ENCODE peak calls at places on chromosomes 16 and 17, in eight cellular contexts. Z is transverse colon, U is HCT116, O is H1, F is endothelial cell of umbilical vein, S is stomach, Q is spleen, Y is sigmoid colon. T is an unnamed sample.

GRCh38 chr16:17773698-17774101 is 302.9 kb upstream of the XYLT1 start:
- DNase-seq in Q (no peak), Z (no peak), F (no peak), O (no peak), U (no peak), Y (no peak), S (no peak), T (no peak)

GRCh38 chr17:48459070-48459469 is 29.1 kb upstream of the SKAP1 start:
- DNase-seq in Q (no peak), S (no peak), Y (no peak), O (no peak), Z (no peak), F (no peak), U (no peak), T (no peak)

GRCh38 chr16:3256876-3257465 is 538 bp upstream of the MEFV start:
- DNase-seq in U (no peak), F (no peak), Z (no peak), Y (no peak), O (no peak), Q (no peak), S (no peak), T (no peak)

GRCh38 chr17:45274033-45274432 is 12.1 kb upstream of the SPATA32 start:
- DNase-seq in Z (no peak), S (no peak), F (no peak), Q (no peak), Y (no peak), U (no peak), O (no peak), T (no peak)

GRCh38 chr16:66044089-66044488 is 322.4 kb upstream of the CDH5 start:
- DNase-seq in S (no peak), Q (no peak), U (no peak), Z (no peak), O (no peak), Y (no peak), F (no peak), T (no peak)

GRCh38 chr16:4984174-4985000 is 26.3 kb downstream of the SEC14L5 start:
- DNase-seq in Z (no peak), Q (no peak), O (no peak), Y (no peak), F (no peak), U (no peak), S (no peak), T (no peak)

GRCh38 chr17:82086941-82087906 is 10.8 kb downstream of the FASN start:
- DNase-seq in Z (no peak), S (no peak), O (no peak), Q (no peak), Y (no peak), F (no peak), U (no peak), T (no peak)

GRCh38 chr17:33716937-33717336 is 423.8 kb upstream of the ASIC2 start:
- DNase-seq in S (no peak), Y (no peak), O (no peak), U (no peak), F (no peak), Q (no peak), Z (no peak), T (no peak)

GRCh38 chr17:41972571-41973411 is 6.2 kb downstream of the CNP start:
- DNase-seq in Y (no peak), U (no peak), S (peak; percentile 82), F (no peak), O (no peak), Z (no peak), Q (peak; percentile 75), T (peak; percentile 87)

GRCh38 chr17:38334480-38335364 is 9.0 kb downstream of the GPR179 start:
- DNase-seq in Y (no peak), U (no peak), Q (no peak), Z (no peak), S (no peak), O (no peak), F (no peak), T (no peak)

DNA sequence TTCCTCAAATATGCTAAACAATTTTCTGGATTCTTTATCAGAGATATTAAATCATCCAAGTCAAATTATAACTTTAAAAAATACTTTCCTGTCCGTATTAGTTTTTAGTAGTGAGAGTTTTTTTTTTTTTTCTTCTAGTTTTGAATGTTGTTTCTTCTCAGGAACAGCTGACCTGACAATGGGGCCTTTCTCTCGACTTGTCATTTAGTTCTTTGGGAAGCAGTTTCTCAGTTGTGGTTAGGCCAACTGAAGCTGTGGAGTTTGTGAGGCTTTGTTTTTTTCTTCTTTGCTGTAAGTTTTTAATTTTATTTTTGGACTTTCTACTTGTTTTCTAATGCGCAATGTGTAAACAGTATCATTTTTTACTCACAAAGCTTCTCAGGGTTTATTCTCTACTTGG is 140.8 kb downstream of the FTO start:
- DNase-seq in U (no peak), S (no peak), O (no peak), Y (no peak), Q (no peak), F (no peak), Z (no peak), T (no peak)
- TF ChIP-seq POLR2AphosphoS5 in U (no peak), S (no peak), O (no peak), Y (no peak), Q (no peak), F (no peak), Z (no peak), T (no peak)

DNA sequence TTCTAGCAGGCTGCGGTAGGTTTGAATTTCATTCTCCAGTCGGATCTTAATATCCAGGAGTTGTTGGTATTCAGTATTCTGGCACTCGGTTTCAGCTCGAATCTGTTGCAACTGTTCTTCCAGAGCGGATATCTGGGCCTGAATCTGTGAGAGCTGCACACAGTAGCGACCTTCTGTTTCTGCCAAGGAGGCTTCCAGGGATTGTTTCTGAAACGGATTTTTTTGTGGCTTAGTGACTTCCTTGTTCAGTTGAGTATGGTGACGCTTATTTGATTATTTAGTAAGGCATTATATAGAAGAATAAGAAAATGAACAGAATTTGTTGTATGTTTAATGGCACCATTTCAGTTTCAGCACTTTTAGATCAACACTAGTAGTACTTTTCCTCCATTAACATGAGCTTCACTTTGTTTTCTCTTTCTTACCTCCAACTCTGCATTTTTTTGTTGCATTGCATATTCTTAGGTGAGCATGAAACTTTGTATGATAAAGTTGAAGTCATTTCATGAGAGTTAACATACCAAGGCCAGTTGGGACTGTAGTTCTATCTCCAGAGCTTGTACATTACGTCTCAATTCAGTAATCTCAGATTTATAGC is 2.8 kb downstream of the KRT10 start:
- DNase-seq in U (no peak), O (no peak), Y (no peak), Q (no peak), F (peak; percentile 48), Z (no peak), S (no peak), T (no peak)
- TF ChIP-seq POLR2A in U (no peak), O (no peak), Y (no peak), Q (no peak), F (peak; percentile 57), Z (no peak), S (no peak), T (no peak)

GRCh38 chr17:28895794-28896447 is 1.6 kb downstream of the FLOT2 start:
- DNase-seq in O (no peak), U (no peak), F (peak; percentile 28), Y (no peak), S (no peak), Q (peak; percentile 77), Z (no peak), T (no peak)

GRCh38 chr17:28898261-28898955 is 875 bp upstream of the FLOT2 start:
- DNase-seq in U (no peak), Y (no peak), O (no peak), Z (no peak), Q (peak; percentile 75), F (no peak), S (no peak), T (no peak)

GRCh38 chr17:28897769-28898259 is 281 bp upstream of the FLOT2 start:
- DNase-seq in Q (no peak), Y (peak; percentile 79), O (no peak), S (no peak), U (no peak), F (peak; percentile 37), Z (no peak), T (no peak)

GRCh38 chr17:28896884-28897768 is at the start of gene FLOT2:
- DNase-seq in O (peak; percentile 38), S (peak; percentile 54), Y (peak; percentile 87), U (no peak), Z (peak; percentile 68), Q (peak; percentile 93), F (peak; percentile 22), T (no peak)

GRCh38 chr17:28896491-28896883 is 1.0 kb downstream of the FLOT2 start:
- DNase-seq in Z (no peak), Q (no peak), Y (no peak), S (no peak), O (no peak), F (peak; percentile 24), U (no peak), T (no peak)
- H3K4me1 ChIP-seq in Z (peaks cover 14% of the 10 kb centered on the region), Q (peaks cover 94% of the 10 kb centered on the region), Y (no peaks in the 10 kb centered on the region), S (peaks cover 52% of the 10 kb centered on the region), O (peaks cover 5% of the 10 kb centered on the region), F (peaks cover 42% of the 10 kb centered on the region), U (peaks cover 22% of the 10 kb centered on the region), T (peaks cover 8% of the 10 kb centered on the region)

GRCh38 chr17:61412860-61413653 is 13.4 kb downstream of the TBX2 start:
- DNase-seq in Y (peak; percentile 63), F (no peak), S (no peak), O (no peak), Z (no peak), U (no peak), Q (no peak), T (peak; percentile 51)

GRCh38 chr17:61411114-61411943 is 11.7 kb downstream of the TBX2 start:
- DNase-seq in Q (peak; percentile 85), F (peak; percentile 20), O (no peak), Z (peak; percentile 60), S (peak; percentile 51), Y (peak; percentile 76), U (no peak), T (peak; percentile 68)

GRCh38 chr17:61413654-61414133 is 14.1 kb downstream of the TBX2 start:
- DNase-seq in Z (no peak), O (no peak), Y (peak; percentile 40), Q (peak; percentile 37), F (no peak), S (peak; percentile 8), U (no peak), T (peak; percentile 19)

GRCh38 chr17:61410555-61411089 is 11.0 kb downstream of the TBX2 start:
- DNase-seq in Q (peak; percentile 91), F (peak; percentile 55), Y (peak; percentile 78), O (no peak), Z (peak; percentile 76), S (peak; percentile 70), U (no peak), T (peak; percentile 81)

DNA sequence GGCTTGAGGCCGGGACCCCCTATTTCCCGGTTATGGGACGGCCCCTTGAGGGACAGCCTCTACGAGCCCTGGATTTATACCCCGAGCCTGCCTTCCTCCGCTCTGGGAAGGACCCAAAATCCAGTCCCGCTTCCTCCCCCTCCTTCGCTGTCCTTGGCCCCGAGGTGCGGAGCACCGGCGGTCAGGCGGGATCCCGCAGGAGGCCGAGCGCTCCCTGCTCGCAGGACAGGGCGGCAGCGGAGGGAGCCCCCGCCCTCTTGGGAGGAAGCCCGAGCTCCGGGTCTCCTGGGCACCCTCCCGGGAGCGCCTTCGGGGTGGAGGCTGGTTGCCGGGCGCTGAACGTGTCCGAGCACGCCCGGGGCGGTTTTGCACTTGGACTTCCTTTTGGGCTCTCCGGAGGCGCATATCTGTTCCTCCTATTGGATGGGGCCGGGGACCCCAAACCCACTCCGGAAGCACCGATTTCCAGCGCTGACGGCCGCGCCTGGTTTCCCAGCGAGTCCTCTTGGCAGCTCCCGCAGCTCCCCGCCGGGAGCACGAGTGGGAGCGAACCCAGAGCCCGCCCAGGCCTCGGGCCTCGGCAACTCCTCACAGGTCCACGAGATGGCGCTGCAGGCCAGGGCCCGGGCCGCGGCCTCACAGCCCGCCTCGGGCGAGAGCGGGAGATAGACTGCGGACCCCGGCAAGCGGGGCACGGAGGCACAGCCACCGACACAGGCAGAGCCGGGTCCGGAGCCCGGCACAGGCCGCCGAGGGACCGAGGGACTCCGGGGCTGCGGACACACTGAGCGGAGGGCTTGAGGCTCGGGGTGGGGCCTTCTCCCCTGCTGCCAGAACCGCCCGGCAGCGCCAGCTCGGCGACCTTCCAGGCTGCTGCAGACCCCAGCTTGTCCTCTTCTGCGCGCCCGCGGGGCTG is 12.6 kb downstream of the TBX2 start:
- DNase-seq in S (peak; percentile 82), Y (peak; percentile 90), U (peak; percentile 49), O (no peak), F (peak; percentile 70), Q (peak; percentile 95), Z (peak; percentile 83), T (peak; percentile 57)
- TF ChIP-seq POLR2AphosphoS5 in S (peak; percentile 62), Y (no peak), U (peak; percentile 61), O (peak; percentile 24), F (peak; percentile 19), Q (peak; percentile 57), Z (peak; percentile 17), T (peak; percentile 54)